ENCODE peak calls at places on chromosomes 13 and 19, in five cellular contexts. K is GM12878, Y is HepG2, B is H1, C is K562. M is an unnamed sample.

GRCh38 chr19:36151144-36152051 is 849 bp downstream of the COX7A1 start:
- DNase-seq in K (no peak), Y (no peak), B (no peak), C (no peak), M (peak)

GRCh38 chr13:49549289-49549688 is 36.1 kb downstream of the RCBTB1 start:
- DNase-seq in K (no peak), Y (no peak), B (no peak), C (no peak), M (peak)

GRCh38 chr13:30159446-30159839 is 147.9 kb downstream of the KATNAL1 start:
- DNase-seq in K (no peak), Y (no peak), B (no peak), C (no peak), M (no peak)

GRCh38 chr19:19403373-19403901 is 2.0 kb upstream of the GATAD2A start:
- DNase-seq in K (no peak), Y (no peak), B (no peak), C (peak), M (no peak)

GRCh38 chr19:38194061-38194701 is 29.8 kb downstream of the DPF1 start:
- DNase-seq in K (no peak), Y (peak), B (no peak), C (no peak), M (no peak)

GRCh38 chr13:62167650-62168172 is 752.1 kb upstream of the PCDH20 start:
- DNase-seq in K (no peak), Y (no peak), B (no peak), C (no peak), M (no peak)

GRCh38 chr13:68692049-68692448 is 1415.6 kb upstream of the ATXN8OS start:
- DNase-seq in K (no peak), Y (no peak), B (no peak), C (no peak), M (no peak)

GRCh38 chr19:5618591-5618990 is 4.0 kb downstream of the SAFB2 start:
- DNase-seq in K (no peak), Y (no peak), B (no peak), C (no peak), M (no peak)

DNA sequence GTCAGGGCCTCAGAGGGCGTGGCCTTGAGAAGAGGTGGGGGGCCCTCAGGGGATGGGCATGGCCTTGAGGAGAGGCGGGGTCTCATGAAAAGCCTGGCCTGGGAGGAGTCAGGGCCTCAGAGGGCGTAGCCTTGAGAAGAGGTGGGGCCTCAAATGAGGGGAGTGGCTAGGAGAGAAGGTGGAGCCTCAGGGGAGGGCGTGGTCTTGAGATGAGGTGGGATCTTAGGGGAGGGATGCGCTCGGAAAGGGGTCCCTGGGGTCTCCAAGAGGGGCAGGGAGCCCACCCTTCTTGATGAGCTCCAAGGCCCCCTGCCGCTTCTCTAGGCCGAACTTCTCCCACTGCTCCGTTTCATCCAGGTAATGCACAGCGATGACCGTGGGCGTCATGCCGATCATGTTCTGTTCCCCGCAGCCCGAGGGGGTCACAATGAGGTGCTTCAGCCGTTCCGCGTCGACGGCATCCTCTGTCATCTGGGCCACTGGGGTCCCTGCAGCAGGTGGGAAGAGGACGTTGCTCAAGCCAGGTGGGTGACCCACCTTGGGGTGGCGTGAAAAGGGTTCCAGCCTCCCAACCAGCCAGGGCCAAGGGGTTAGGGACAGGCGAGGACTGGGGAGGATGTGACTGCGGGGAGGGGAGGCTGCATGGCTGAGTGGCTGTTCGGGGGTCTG is 24.3 kb upstream of the TNFSF14 start:
- DNase-seq in K (no peak), Y (peak), B (no peak), C (peak), M (no peak)
- TF ChIP-seq ATF2 in K (no peak), Y (no peak), B (no peak), C (no peak), M (no peak)

GRCh38 chr19:34480491-34480890 is 1.1 kb upstream of the WTIP start:
- DNase-seq in K (no peak), Y (no peak), B (no peak), C (no peak), M (no peak)
- TF ChIP-seq ATF2 in K (no peak), Y (no peak), B (no peak), C (no peak), M (no peak)

DNA sequence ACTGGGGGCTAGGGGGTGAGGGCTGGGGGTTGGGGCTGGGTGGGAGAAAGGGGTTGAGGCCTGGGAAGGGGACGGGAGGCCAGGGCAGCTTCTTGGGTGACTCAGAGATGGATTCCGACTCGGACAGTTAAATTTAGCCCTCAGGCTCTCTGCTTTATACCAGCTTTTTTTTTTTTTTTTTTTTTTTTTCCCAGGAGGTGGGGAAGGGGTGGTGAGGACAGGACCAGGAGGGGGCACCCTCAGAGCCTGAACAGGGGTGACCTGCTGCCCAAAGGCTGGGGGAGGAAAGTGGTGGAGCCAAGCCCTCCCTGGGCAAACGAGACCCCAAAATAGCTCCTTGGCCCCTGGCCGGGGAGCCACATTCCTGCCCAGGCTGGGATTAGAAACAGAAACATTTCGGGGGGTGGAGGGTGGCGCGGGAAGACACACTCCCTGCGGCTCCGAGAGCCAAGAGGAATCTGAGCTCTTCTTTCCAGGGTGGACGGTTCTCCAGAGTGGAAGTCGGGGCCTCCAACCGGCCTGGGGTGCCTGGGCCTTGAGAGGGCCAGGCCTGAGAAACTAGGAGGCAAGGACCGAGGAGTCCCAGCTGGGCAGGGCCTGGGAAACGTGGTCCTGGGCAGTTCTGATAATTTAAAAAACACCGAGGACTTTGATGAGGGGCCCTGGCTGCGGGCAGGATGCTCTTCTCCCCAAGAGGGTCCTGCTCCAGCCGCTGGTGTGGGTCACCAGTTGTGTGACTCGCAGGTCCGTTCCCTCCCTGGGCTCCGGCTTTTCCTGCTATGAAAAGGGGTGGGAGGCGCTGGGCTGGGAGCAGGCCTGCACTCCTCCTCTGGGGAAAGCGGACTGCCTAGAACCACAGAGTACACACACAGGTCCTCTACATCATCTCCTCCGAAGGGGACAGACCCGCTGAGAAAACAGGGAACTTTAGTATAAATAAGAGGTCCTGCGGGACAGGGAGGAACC is 813 bp upstream of the DMPK start:
- DNase-seq in K (no peak), Y (no peak), B (no peak), C (no peak), M (no peak)
- TF ChIP-seq ATF2 in K (no peak), Y (no peak), B (no peak), C (no peak), M (no peak)

DNA sequence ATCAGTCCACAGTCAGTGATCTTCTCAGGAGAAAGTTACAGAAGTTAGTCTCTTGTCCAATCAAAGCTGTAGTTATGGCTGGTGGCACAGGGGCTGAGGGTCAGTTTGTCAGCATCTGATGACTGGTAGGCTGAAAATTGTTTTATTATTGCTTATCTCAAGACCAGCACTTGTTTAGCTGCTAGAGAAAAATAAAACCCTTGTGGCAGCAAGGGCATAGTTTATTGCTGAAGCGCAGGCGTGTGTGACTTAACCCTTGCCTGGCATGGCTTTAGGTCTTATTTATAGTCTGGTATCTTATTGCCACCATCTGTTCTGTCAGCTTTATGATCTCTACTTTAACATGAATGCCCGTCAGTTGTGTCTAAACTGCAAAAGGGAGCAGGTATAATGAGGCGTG is 154.7 kb downstream of the USP12 start:
- DNase-seq in K (no peak), Y (no peak), B (no peak), C (no peak), M (no peak)
- TF ChIP-seq ATF2 in K (no peak), Y (no peak), B (no peak), C (no peak), M (no peak)

GRCh38 chr13:102400619-102401125 is 1.2 kb downstream of the FGF14 start:
- DNase-seq in K (no peak), Y (no peak), B (no peak), C (no peak), M (peak)

GRCh38 chr13:102399791-102400618 is 1.8 kb downstream of the FGF14 start:
- DNase-seq in K (no peak), Y (no peak), B (no peak), C (no peak), M (peak)

GRCh38 chr13:102401305-102401704 is 543 bp downstream of the FGF14 start:
- DNase-seq in K (no peak), Y (no peak), B (no peak), C (no peak), M (no peak)

GRCh38 chr13:102401755-102402154 is at the start of gene FGF14:
- DNase-seq in K (no peak), Y (no peak), B (no peak), C (no peak), M (no peak)

DNA sequence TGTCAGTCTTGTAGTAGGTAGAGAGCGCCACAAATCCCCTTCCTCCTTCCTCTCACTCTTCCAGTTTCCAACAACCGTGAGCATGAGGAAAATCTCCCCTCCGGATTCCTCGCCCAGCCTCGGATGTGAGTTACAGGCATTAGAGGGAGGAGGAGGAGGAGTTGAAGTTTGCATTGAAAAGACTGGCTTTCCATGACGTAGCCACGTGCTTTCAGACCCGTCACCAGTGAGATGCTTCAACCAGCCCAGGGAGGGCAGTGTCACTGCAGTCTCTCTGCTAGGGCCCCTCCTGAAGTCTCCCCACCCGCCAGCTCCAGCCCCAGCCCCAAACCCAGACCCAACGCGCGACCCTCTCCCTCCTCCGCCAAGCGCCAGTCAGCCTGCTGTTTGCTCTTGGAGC is 444 bp upstream of the FGF14 start:
- DNase-seq in K (no peak), Y (no peak), B (peak), C (no peak), M (peak)
- TF ChIP-seq ATF2 in K (no peak), Y (no peak), B (peak), C (no peak), M (no peak)

GRCh38 chr13:114110091-114110829 is 22.2 kb downstream of the RASA3 start:
- DNase-seq in K (no peak), Y (no peak), B (no peak), C (no peak), M (peak)

GRCh38 chr13:114108141-114108761 is 24.2 kb downstream of the RASA3 start:
- DNase-seq in K (no peak), Y (no peak), B (no peak), C (no peak), M (peak)

GRCh38 chr13:114108894-114109293 is 23.5 kb downstream of the RASA3 start:
- DNase-seq in K (no peak), Y (no peak), B (no peak), C (no peak), M (peak)

GRCh38 chr13:114111577-114111976 is 20.8 kb downstream of the RASA3 start:
- DNase-seq in K (no peak), Y (no peak), B (no peak), C (no peak), M (no peak)

GRCh38 chr13:114109646-114110045 is 22.8 kb downstream of the RASA3 start:
- DNase-seq in K (no peak), Y (no peak), B (no peak), C (no peak), M (peak)
- TF ChIP-seq ATF2 in K (no peak), Y (no peak), B (no peak), C (no peak), M (no peak)

GRCh38 chr19:11260996-11261395 is 1.3 kb downstream of the DOCK6 start:
- DNase-seq in K (no peak), Y (no peak), B (no peak), C (no peak), M (no peak)

GRCh38 chr19:11263726-11264125 is 1.4 kb upstream of the DOCK6 start:
- DNase-seq in K (no peak), Y (no peak), B (no peak), C (no peak), M (no peak)

GRCh38 chr19:11261431-11261901 is 858 bp downstream of the DOCK6 start:
- DNase-seq in K (no peak), Y (no peak), B (no peak), C (no peak), M (peak)

GRCh38 chr19:11264452-11265176 is 2.3 kb upstream of the DOCK6 start:
- DNase-seq in K (peak), Y (peak), B (no peak), C (no peak), M (peak)

DNA sequence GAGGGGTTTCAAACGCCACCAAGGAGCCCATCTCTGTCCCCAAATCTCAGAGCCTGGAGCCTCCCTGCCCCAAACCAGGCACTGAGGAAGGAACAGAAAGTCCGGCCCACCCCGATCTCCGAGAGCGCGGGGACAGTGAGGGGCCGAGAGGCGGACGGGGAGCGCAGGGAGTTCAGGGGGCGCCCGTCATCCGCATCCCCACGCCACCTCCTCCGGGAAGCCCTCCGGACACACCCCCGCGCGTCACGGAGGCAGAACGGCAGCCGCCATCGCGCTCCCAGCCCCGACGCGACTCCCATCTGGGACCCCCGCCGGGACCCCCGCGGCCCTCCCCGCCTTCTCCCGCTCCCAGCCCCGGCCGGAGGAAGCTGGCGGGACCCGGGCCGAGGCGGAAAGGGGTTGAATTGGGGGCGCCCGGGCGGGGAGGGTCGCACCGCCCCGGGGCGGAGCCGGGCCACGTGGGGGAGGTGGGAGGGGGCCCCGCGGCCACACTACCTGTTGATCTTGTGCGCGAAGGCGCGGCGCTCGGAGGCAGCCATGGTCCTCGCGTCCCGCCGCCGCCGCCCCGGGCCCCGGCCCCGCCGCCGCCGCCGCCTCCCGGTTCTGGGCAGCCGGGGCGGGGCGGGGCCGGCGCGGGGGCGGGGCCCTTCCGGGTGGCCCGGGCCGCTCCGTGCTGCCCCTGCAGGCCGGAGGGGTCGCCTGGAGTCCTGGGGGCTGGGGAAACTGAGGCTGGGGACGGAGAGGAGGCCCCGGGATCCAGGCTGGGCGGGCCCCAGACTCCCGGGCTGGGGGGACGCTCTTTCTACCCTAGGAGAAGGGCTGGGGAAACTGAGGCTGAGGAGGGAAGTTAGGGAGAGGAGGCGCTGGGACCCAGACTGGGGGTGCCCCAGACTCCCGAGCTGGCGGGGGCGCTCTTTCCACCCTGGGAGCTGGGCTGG is at the start of gene DOCK6:
- DNase-seq in K (no peak), Y (no peak), B (no peak), C (peak), M (peak)
- TF ChIP-seq ATF2 in K (no peak), Y (no peak), B (no peak), C (peak), M (no peak)

M was measured in WTC11.